ENCODE peak calls at places on chromosomes 5 and 9, in seven cellular contexts. F, V, S, W, C, R and E are unnamed samples.

GRCh38 chr5:76724871-76725270 is 8.9 kb downstream of the F2R start:
- DNase-seq in F (no peak), V (no peak), S (no peak), W (peak), C (no peak), R (peak), E (no peak)

GRCh38 chr9:35574578-35575104 is 30.4 kb upstream of the TESK1 start:
- DNase-seq in F (no peak), V (no peak), S (no peak), W (no peak), C (no peak), R (no peak), E (no peak)

GRCh38 chr9:98807070-98807810 is at the start of gene GALNT12:
- DNase-seq in F (peak), V (no peak), S (no peak), W (no peak), C (peak), R (no peak), E (peak)

GRCh38 chr5:77230727-77231469 is 20.4 kb downstream of the PDE8B start:
- DNase-seq in F (no peak), V (peak), S (no peak), W (peak), C (no peak), R (peak), E (no peak)

GRCh38 chr9:96663506-96664120 is 8.5 kb upstream of the PRXL2C start:
- DNase-seq in F (no peak), V (peak), S (no peak), W (no peak), C (no peak), R (no peak), E (no peak)

GRCh38 chr5:136404616-136405015 is 39.3 kb upstream of the TRPC7 start:
- DNase-seq in F (no peak), V (no peak), S (no peak), W (no peak), C (no peak), R (no peak), E (no peak)

GRCh38 chr5:61582421-61582820 is 250.4 kb downstream of the ZSWIM6 start:
- DNase-seq in F (no peak), V (peak), S (no peak), W (no peak), C (no peak), R (no peak), E (no peak)

GRCh38 chr5:96062836-96063235 is 101.2 kb upstream of the ELL2 start:
- DNase-seq in F (no peak), V (no peak), S (no peak), W (no peak), C (no peak), R (no peak), E (no peak)

GRCh38 chr9:77175152-77175551 is 2.2 kb upstream of the VPS13A start:
- DNase-seq in F (no peak), V (no peak), S (no peak), W (no peak), C (no peak), R (no peak), E (no peak)

GRCh38 chr5:157857821-157858526 is 971 bp downstream of the CLINT1 start:
- DNase-seq in F (no peak), V (peak), S (no peak), W (peak), C (no peak), R (peak), E (no peak)

GRCh38 chr5:130151239-130151638 is 247.0 kb downstream of the CHSY3 start:
- DNase-seq in F (peak), V (no peak), S (no peak), W (no peak), C (no peak), R (no peak), E (no peak)

GRCh38 chr9:87862536-87863268 is 20.0 kb upstream of the SPATA31E1 start:
- DNase-seq in F (no peak), V (peak), S (no peak), W (peak), C (no peak), R (peak), E (no peak)

GRCh38 chr5:82603280-82603987 is 325.3 kb upstream of the RPS23 start:
- DNase-seq in F (no peak), V (no peak), S (no peak), W (no peak), C (no peak), R (no peak), E (no peak)

GRCh38 chr5:163938595-163938994 is 433.2 kb downstream of the MAT2B start:
- DNase-seq in F (no peak), V (peak), S (no peak), W (no peak), C (no peak), R (no peak), E (no peak)

GRCh38 chr5:28809811-28810750 is 1771.7 kb upstream of the CDH9 start:
- DNase-seq in F (no peak), V (no peak), S (no peak), W (no peak), C (no peak), R (no peak), E (no peak)

GRCh38 chr5:150057052-150057451 is 29.3 kb downstream of the CSF1R start:
- DNase-seq in F (no peak), V (no peak), S (no peak), W (no peak), C (no peak), R (no peak), E (no peak)

GRCh38 chr5:6525910-6526309 is 77.3 kb downstream of the UBE2QL1 start:
- DNase-seq in F (no peak), V (no peak), S (peak), W (peak), C (no peak), R (peak), E (peak)

GRCh38 chr9:126743046-126743445 is 61.8 kb upstream of the ZBTB43 start:
- DNase-seq in F (no peak), V (no peak), S (no peak), W (no peak), C (no peak), R (no peak), E (no peak)

GRCh38 chr5:41347569-41347968 is 134.2 kb upstream of the C6 start:
- DNase-seq in F (no peak), V (no peak), S (no peak), W (no peak), C (no peak), R (no peak), E (no peak)

GRCh38 chr5:55969956-55970355 is 24.8 kb downstream of the IL6ST start:
- DNase-seq in F (no peak), V (peak), S (no peak), W (peak), C (no peak), R (peak), E (no peak)

GRCh38 chr9:88536951-88537742 is 2.2 kb downstream of the NXNL2 start:
- DNase-seq in F (no peak), V (no peak), S (no peak), W (no peak), C (no peak), R (no peak), E (no peak)

GRCh38 chr9:34869390-34869789 is 88.7 kb upstream of the PHF24 start:
- DNase-seq in F (peak), V (peak), S (no peak), W (peak), C (no peak), R (no peak), E (no peak)

GRCh38 chr9:131370638-131371037 is 23.2 kb upstream of the PRRC2B start:
- DNase-seq in F (peak), V (no peak), S (no peak), W (no peak), C (no peak), R (no peak), E (no peak)

GRCh38 chr5:175261098-175261497 is 182.9 kb downstream of the DRD1 start:
- DNase-seq in F (no peak), V (no peak), S (no peak), W (no peak), C (no peak), R (no peak), E (no peak)

GRCh38 chr9:36566813-36567217 is 5.9 kb upstream of the MELK start:
- DNase-seq in F (no peak), V (peak), S (no peak), W (peak), C (no peak), R (peak), E (no peak)

GRCh38 chr5:135565691-135566421 is 12.9 kb downstream of the CXCL14 start:
- DNase-seq in F (peak), V (peak), S (peak), W (peak), C (peak), R (peak), E (peak)

GRCh38 chr5:132219981-132220380 is 7.7 kb downstream of the P4HA2 start:
- DNase-seq in F (no peak), V (no peak), S (no peak), W (no peak), C (no peak), R (no peak), E (no peak)

GRCh38 chr9:109010676-109011655 is 2.3 kb downstream of the CTNNAL1 start:
- DNase-seq in F (no peak), V (peak), S (peak), W (peak), C (peak), R (peak), E (peak)

GRCh38 chr5:148972958-148973357 is 89.9 kb downstream of the SH3TC2 start:
- DNase-seq in F (no peak), V (peak), S (no peak), W (peak), C (no peak), R (peak), E (no peak)

GRCh38 chr5:9335269-9335668 is 210.6 kb downstream of the SEMA5A start:
- DNase-seq in F (no peak), V (no peak), S (no peak), W (peak), C (no peak), R (no peak), E (no peak)

GRCh38 chr5:87137280-87137679 is 130.4 kb upstream of the RASA1 start:
- DNase-seq in F (no peak), V (no peak), S (no peak), W (no peak), C (no peak), R (no peak), E (no peak)

GRCh38 chr5:87120518-87121314 is 147.0 kb upstream of the RASA1 start:
- DNase-seq in F (no peak), V (peak), S (no peak), W (peak), C (no peak), R (peak), E (no peak)

GRCh38 chr5:179427676-179428056 is 82.4 kb upstream of the ADAMTS2 start:
- DNase-seq in F (no peak), V (no peak), S (no peak), W (no peak), C (no peak), R (no peak), E (no peak)

GRCh38 chr5:127409236-127409921 is 108.1 kb upstream of the PRRC1 start:
- DNase-seq in F (no peak), V (peak), S (no peak), W (peak), C (no peak), R (no peak), E (no peak)

GRCh38 chr9:124222918-124223720 is 34.6 kb upstream of the NEK6 start:
- DNase-seq in F (no peak), V (peak), S (peak), W (peak), C (no peak), R (peak), E (peak)

GRCh38 chr9:81607593-81608288 is 81.6 kb downstream of the TLE1 start:
- DNase-seq in F (no peak), V (peak), S (no peak), W (peak), C (no peak), R (no peak), E (no peak)

GRCh38 chr9:128160603-128160987 is 530 bp downstream of the BBLN start:
- DNase-seq in F (peak), V (no peak), S (no peak), W (peak), C (no peak), R (no peak), E (no peak)